ENCODE peak calls at places on chromosomes 2 and 18, in eight cellular contexts. Q is GM20000; G is omental fat pad; X is spleen; C is GM12865; A is ovary; W is breast epithelium; N is activated CD8-positive, alpha-beta T cell treated with anti-CD3 and anti-CD28 coated beads for 36 hours. R is an unnamed sample.

GRCh38 chr2:27756544-27757498 is 14.7 kb upstream of the MRPL33 start:
- DNase-seq in A (no peak), Q (no peak), W (no peak), X (no peak), N (no peak), G (no peak), C (no peak), R (no peak)

GRCh38 chr2:224569654-224570053 is 15.5 kb downstream of the CUL3 start:
- DNase-seq in N (no peak), A (no peak), X (no peak), G (no peak), Q (no peak), C (no peak), W (no peak), R (no peak)

GRCh38 chr18:52334896-52335295 is 5.1 kb upstream of the DCC start:
- DNase-seq in A (no peak), X (no peak), N (no peak), G (no peak), W (no peak), C (no peak), Q (no peak), R (no peak)

GRCh38 chr2:19031642-19032041 is 326.8 kb downstream of the OSR1 start:
- DNase-seq in W (no peak), C (no peak), G (no peak), N (no peak), Q (no peak), A (no peak), X (no peak), R (no peak)

GRCh38 chr18:7230646-7231349 is at the start of gene LRRC30:
- DNase-seq in G (no peak), W (no peak), C (no peak), Q (no peak), X (no peak), A (no peak), N (no peak), R (no peak)

GRCh38 chr2:8003462-8004075 is 678.3 kb upstream of the ID2 start:
- DNase-seq in X (no peak), Q (no peak), C (no peak), A (peak; percentile 67), G (no peak), N (no peak), W (no peak), R (peak; percentile 28)

GRCh38 chr18:4040391-4041172 is 414.5 kb downstream of the DLGAP1 start:
- DNase-seq in X (no peak), C (peak; percentile 48), W (no peak), N (no peak), Q (no peak), G (no peak), A (no peak), R (no peak)

GRCh38 chr2:173459363-173459762 is 104.7 kb downstream of the CDCA7 start:
- DNase-seq in Q (no peak), C (no peak), N (no peak), G (no peak), X (no peak), A (no peak), W (no peak), R (no peak)

GRCh38 chr2:62266433-62267038 is 70.6 kb downstream of the B3GNT2 start:
- DNase-seq in N (no peak), G (no peak), X (no peak), Q (no peak), W (no peak), C (no peak), A (no peak), R (no peak)

GRCh38 chr2:102253753-102254150 is 57.6 kb upstream of the IL1RL1 start:
- DNase-seq in N (no peak), A (no peak), G (no peak), W (no peak), Q (no peak), C (no peak), X (no peak), R (no peak)

GRCh38 chr18:46899274-46899948 is 17.9 kb downstream of the PIAS2 start:
- DNase-seq in X (no peak), W (no peak), A (no peak), N (no peak), Q (no peak), C (peak; percentile 59), G (no peak), R (no peak)

GRCh38 chr2:151869296-151869695 is 41.1 kb upstream of the ARL5A start:
- DNase-seq in N (no peak), A (no peak), W (no peak), X (no peak), G (no peak), Q (no peak), C (no peak), R (no peak)

DNA sequence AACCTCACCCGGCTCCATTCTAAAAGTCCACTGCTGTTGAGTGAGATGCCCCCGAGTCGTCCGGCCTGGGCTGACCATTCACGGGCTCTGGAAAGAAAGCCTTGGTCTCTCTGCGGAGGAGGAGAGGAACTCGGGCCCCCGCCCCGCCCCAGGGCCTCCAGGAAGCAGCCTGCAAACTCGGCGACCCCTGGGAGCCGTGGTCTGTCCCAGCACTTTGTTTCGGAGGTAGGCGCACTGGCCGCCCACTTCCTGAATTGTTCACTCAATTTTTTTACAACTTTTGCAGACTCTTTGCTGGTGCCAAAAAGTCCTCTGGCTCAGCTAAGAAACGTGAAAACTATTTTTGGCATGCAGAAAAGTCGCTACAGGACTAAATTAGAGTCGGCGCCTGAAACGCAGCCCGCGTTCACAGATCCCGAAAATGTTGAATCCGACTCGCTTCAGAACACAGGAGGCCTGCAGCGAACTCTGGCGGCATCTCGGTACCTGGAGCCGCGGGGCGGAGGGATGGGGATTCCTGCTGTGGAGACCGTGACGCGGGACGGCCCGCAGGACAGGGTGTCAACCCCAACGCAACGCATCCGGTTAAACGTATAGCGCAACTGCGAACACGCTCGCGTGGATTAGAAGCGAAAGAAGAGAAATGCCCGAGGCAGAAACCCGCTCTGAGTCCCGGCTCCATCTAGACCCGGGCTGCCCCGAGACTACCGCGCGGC is 1.5 kb downstream of the PXDN start:
- DNase-seq in C (no peak), A (peak; percentile 90), Q (no peak), N (peak; percentile 34), G (peak; percentile 26), X (peak; percentile 77), W (peak; percentile 88), R (no peak)
- TF ChIP-seq CTCF in C (no peak), A (peak; percentile 55), Q (no peak), N (no peak), G (no peak), X (no peak), W (peak; percentile 33), R (peak; percentile 37)

DNA sequence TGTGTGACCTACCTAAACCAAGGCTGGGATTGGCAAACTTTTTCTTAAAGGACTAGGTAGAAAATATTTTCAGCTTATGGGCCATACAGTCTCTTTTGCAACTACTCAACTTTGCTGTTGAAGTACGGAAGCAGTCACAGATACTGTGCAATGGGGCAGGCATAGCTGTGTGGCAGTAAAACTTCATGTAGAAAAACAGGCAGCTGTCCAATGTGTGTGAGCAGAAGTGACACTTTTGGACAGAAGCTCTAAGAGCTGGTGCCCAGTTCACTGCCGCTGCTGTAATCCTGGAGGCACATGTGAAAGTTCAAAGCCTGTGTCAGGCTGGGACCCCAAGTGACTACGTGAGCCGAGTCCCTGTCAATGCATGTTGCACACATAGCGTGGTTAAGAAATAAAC is 46.7 kb downstream of the MAPK4 start:
- DNase-seq in G (no peak), W (no peak), C (no peak), X (no peak), A (no peak), N (no peak), Q (no peak), R (no peak)
- TF ChIP-seq CTCF in G (no peak), W (no peak), C (no peak), X (no peak), A (no peak), N (no peak), Q (no peak), R (no peak)

DNA sequence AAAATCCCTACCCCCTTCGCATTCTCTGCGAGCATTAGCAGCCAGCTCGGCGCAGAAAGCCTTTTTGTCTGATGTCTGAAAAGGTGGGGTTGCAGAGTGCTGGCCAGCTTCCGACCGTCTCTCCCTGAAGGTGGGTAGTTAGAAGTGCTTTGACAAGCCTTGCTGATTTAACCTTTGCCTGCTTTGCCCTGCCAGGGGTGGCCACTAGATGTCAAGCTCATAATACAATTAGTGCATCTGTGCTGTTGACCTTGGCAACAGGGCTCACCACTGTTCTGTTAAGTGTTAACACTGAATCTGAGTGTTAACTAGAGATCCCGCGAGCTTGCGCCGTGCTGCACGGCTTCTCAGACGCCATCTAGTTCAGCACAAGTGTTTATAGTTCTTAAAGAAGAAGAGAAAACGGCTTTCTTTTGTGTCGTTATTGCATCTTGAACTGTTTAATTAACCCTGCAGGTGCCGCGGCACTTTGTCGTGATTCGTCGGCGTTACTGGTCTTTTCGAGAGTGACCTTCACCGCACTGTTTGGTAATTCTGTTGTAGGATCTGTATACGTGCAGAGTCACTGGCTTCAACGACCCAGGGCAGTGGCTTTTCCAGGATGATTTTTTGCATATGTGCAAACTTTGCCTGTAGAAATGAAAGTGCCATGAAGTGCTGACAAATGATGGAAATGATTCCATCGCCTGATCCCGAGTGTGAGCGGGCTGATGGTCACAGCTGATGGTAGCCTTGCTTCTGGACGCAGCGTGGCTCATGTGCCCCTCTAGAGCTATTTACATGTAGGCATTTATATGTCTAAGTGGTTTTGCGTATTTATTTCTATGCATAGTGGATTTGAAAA is 5.5 kb downstream of the SALL3 start:
- DNase-seq in C (peak; percentile 16), Q (peak; percentile 77), G (no peak), A (no peak), N (peak; percentile 55), X (no peak), W (no peak), R (no peak)
- TF ChIP-seq CTCF in C (peak; percentile 30), Q (peak; percentile 59), G (no peak), A (no peak), N (no peak), X (no peak), W (peak; percentile 15), R (no peak)

GRCh38 chr2:196991061-196991460 is 64.6 kb upstream of the PGAP1 start:
- DNase-seq in W (no peak), C (no peak), Q (no peak), N (no peak), A (no peak), G (no peak), X (no peak), R (no peak)

GRCh38 chr2:196990092-196990491 is 63.6 kb upstream of the PGAP1 start:
- DNase-seq in C (no peak), W (no peak), Q (no peak), N (no peak), G (no peak), A (no peak), X (no peak), R (no peak)

GRCh38 chr2:196989496-196989895 is 63.0 kb upstream of the PGAP1 start:
- DNase-seq in Q (no peak), W (no peak), X (no peak), C (no peak), G (no peak), N (no peak), A (no peak), R (no peak)

GRCh38 chr2:196993617-196994016 is 67.1 kb upstream of the PGAP1 start:
- DNase-seq in N (no peak), W (no peak), Q (no peak), A (no peak), C (no peak), G (no peak), X (no peak), R (no peak)

GRCh38 chr2:196992466-196992865 is 66.0 kb upstream of the PGAP1 start:
- DNase-seq in W (no peak), Q (no peak), X (no peak), C (no peak), N (no peak), G (no peak), A (no peak), R (no peak)
- TF ChIP-seq CTCF in W (no peak), Q (no peak), X (no peak), C (no peak), N (no peak), G (no peak), A (no peak), R (no peak)

R was measured in thoracic aorta.